ENCODE peak calls at places on chromosomes 7 and 10, in eight cellular contexts. Z is MM.1S; X is pancreas; T is right atrium auricular region; E is foreskin keratinocyte; S is AG04450; K is psoas muscle; Y is CD8-positive, alpha-beta T cell. W is an unnamed sample.

GRCh38 chr7:155431231-155431630 is 26.7 kb upstream of the EN2 start:
- DNase-seq in Z (no peak), X (no peak), T (no peak), E (no peak), S (no peak), K (no peak), Y (no peak), W (no peak)

GRCh38 chr7:122219253-122219865 is 75.3 kb upstream of the AASS start:
- DNase-seq in Z (peak; percentile 67), X (no peak), T (no peak), E (no peak), S (no peak), K (no peak), Y (no peak), W (no peak)

GRCh38 chr7:87416682-87417587 is 58.5 kb downstream of the ABCB4 start:
- DNase-seq in Z (peak; percentile 72), X (peak; percentile 33), T (peak; percentile 74), E (peak; percentile 41), S (peak; percentile 21), K (no peak), Y (peak; percentile 58), W (no peak)

GRCh38 chr7:135321556-135321955 is 87.9 kb downstream of the STRA8 start:
- DNase-seq in Z (no peak), X (no peak), T (peak; percentile 61), E (peak; percentile 35), S (no peak), K (no peak), Y (no peak), W (no peak)

GRCh38 chr10:120415709-120416330 is 41.2 kb upstream of the PLPP4 start:
- DNase-seq in Z (no peak), X (no peak), T (no peak), E (peak; percentile 89), S (no peak), K (no peak), Y (no peak), W (no peak)

GRCh38 chr10:128022216-128023196 is 103.7 kb downstream of the MKI67 start:
- DNase-seq in Z (no peak), X (no peak), T (no peak), E (no peak), S (no peak), K (no peak), Y (no peak), W (no peak)

GRCh38 chr10:63630928-63631685 is 109.9 kb downstream of the REEP3 start:
- DNase-seq in Z (no peak), X (no peak), T (no peak), E (no peak), S (no peak), K (no peak), Y (no peak), W (no peak)

GRCh38 chr10:104574470-104575213 is 66.4 kb upstream of the SORCS3 start:
- DNase-seq in Z (no peak), X (no peak), T (no peak), E (no peak), S (no peak), K (no peak), Y (no peak), W (no peak)

GRCh38 chr10:100569687-100570517 is 34.2 kb downstream of the HIF1AN start:
- DNase-seq in Z (no peak), X (no peak), T (no peak), E (no peak), S (no peak), K (no peak), Y (no peak), W (no peak)

GRCh38 chr7:93894426-93894825 is 3.9 kb upstream of the TFPI2 start:
- DNase-seq in Z (no peak), X (no peak), T (no peak), E (no peak), S (no peak), K (no peak), Y (no peak), W (no peak)

GRCh38 chr7:55127622-55128081 is 108.8 kb downstream of the EGFR start:
- DNase-seq in Z (no peak), X (no peak), T (no peak), E (no peak), S (peak; percentile 54), K (no peak), Y (no peak), W (no peak)

GRCh38 chr10:69319911-69320316 is 41.6 kb downstream of the HK1 start:
- DNase-seq in Z (no peak), X (no peak), T (no peak), E (no peak), S (no peak), K (no peak), Y (no peak), W (no peak)

GRCh38 chr7:46072722-46073121 is 151.7 kb upstream of the IGFBP3 start:
- DNase-seq in Z (no peak), X (no peak), T (no peak), E (no peak), S (no peak), K (no peak), Y (no peak), W (peak; percentile 20)

GRCh38 chr10:114045071-114045737 is 1.5 kb downstream of the ADRB1 start:
- DNase-seq in Z (no peak), X (peak; percentile 26), T (no peak), E (no peak), S (no peak), K (peak; percentile 67), Y (no peak), W (no peak)

GRCh38 chr10:77461636-77462296 is 175.8 kb downstream of the KCNMA1 start:
- DNase-seq in Z (no peak), X (no peak), T (no peak), E (peak; percentile 51), S (no peak), K (no peak), Y (no peak), W (no peak)

GRCh38 chr10:77459905-77460304 is 177.7 kb downstream of the KCNMA1 start:
- DNase-seq in Z (no peak), X (no peak), T (no peak), E (no peak), S (no peak), K (no peak), Y (no peak), W (no peak)

GRCh38 chr10:77463499-77463898 is 174.1 kb downstream of the KCNMA1 start:
- DNase-seq in Z (no peak), X (no peak), T (no peak), E (no peak), S (no peak), K (no peak), Y (no peak), W (no peak)

GRCh38 chr10:77467422-77467963 is 170.1 kb downstream of the KCNMA1 start:
- DNase-seq in Z (no peak), X (no peak), T (no peak), E (no peak), S (no peak), K (no peak), Y (no peak), W (no peak)

DNA sequence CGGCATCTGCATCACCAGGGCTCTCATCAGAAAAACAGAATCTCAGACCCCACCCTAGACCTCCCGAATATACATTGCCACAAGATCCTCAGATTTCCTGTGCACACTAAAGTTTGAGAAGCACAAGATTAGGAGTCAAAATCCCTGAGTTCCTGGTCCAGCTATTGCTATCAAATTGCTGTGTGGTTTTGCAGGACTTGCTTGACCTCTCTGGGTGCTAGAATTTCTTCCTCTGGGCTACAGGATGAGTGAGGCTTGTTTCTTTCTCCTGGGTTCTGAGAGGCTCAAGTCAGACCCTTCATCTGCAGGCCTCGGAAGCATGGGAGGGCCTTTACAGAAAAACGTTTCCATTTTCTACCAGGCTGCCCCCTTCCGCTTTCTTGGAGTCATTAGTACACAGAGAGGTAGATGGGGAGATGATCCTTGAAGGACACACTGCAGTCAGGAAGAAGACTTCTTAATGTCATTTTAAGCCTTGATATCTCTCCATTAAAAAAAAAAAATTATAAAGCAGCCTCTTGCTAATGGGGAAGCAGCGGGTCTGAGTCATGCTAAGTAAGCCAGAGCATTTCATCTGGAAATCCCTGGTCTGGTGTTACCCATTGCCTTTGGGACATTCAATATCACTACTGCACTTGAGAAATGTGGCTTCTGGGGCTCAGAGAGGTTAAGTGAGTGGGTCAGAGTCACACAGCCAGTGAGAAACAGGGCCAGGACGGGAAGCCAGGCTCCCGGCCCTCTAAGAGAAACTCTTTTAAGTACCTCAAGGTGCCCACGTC is 173.5 kb downstream of the KCNMA1 start:
- DNase-seq in Z (no peak), X (no peak), T (no peak), E (peak; percentile 21), S (no peak), K (no peak), Y (no peak), W (no peak)
- H3K27ac ChIP-seq in Z (no peak overlapping the region), X (no peak overlapping the region), T (no peak overlapping the region), E (no peak overlapping the region), S (no peak overlapping the region), K (no peak overlapping the region), Y (no peak overlapping the region), W (no peak overlapping the region)

DNA sequence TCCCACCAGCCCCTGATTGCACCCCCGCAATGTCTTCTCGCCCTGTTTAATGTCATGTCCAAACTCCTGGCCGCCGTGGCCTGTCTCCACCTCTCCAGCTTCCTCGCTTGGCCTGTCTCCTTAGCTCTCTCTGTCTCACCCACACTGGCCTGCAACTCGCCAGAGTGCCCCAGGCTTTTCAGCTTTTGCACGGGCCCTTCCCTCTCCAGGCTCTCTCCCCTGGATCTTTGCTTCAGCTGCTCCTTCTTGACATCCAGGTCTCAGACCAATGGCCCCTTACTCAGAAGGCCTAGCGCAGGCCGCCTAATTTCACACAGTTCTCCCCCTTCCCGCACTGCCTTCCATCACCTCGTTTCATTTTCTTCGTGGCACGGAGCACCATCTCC is 523 bp upstream of the AGK start:
- DNase-seq in Z (no peak), X (no peak), T (no peak), E (no peak), S (no peak), K (no peak), Y (no peak), W (no peak)
- H3K27ac ChIP-seq in Z (peak overlapping the region; percentile 22), X (no peak overlapping the region), T (peak overlapping the region; percentile 84), E (no peak overlapping the region), S (peak overlapping the region; percentile 61), K (peak overlapping the region; percentile 76), Y (peak overlapping the region; percentile 50), W (peak overlapping the region; percentile 6)

GRCh38 chr10:75166623-75166972 is 44.0 kb upstream of the VDAC2 start:
- DNase-seq in Z (no peak), X (no peak), T (no peak), E (no peak), S (no peak), K (no peak), Y (no peak), W (no peak)
- H3K27ac ChIP-seq in Z (no peak overlapping the region), X (no peak overlapping the region), T (no peak overlapping the region), E (no peak overlapping the region), S (no peak overlapping the region), K (peak overlapping the region; percentile 47), Y (peak overlapping the region; percentile 6), W (no peak overlapping the region)

DNA sequence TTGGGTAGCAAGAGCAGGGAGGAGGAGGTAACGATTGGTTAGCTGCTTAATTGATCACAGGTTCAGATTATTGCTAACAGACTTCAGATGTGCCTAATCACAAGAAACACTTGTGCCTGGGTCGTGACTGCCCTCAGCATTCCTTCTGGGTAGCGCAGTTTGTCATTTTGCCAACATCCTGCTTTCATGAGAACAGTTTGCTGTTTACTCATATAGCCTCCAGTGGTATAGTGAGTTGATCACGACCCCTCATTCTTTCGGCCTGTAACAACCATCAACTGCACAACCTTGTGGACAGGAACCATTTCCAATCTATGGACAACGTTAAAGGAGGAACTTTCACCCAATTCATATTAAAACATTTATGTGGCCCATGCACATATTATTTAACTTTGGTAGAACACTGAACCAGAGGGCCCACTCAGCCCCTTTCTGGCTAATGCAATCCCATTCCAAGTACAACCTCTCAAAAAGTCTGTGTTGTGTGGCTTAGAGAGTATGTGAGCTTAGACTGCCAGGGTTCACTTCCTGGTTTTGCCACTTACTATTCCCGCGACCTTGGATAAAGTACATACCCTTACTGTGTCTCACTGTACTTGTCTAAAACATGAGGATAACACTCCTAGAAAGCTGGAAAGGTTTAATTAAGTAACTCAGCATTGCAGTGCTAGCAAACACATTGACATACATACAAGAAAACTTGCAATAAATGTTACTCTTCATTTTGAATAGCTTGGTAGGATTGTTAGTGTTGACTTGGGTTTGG is 215.9 kb downstream of the CHCHD3 start:
- DNase-seq in Z (no peak), X (no peak), T (no peak), E (peak; percentile 16), S (no peak), K (no peak), Y (no peak), W (no peak)
- H3K27ac ChIP-seq in Z (no peak overlapping the region), X (no peak overlapping the region), T (no peak overlapping the region), E (no peak overlapping the region), S (no peak overlapping the region), K (no peak overlapping the region), Y (no peak overlapping the region), W (no peak overlapping the region)

W was measured in epithelial cell of prostate.